ENCODE peak calls at places on chromosomes 16 and 17, in five cellular contexts. X is activated CD4-positive, alpha-beta T cell treated with anti-CD3 and anti-CD28 coated beads for 36 hours; Y is cardiac muscle cell; V is sciatic nerve; F is adrenal gland. H is an unnamed sample.

GRCh38 chr17:41683441-41684007 is 5.2 kb upstream of the EIF1 start:
- DNase-seq in X (no peak), Y (no peak), V (no peak), F (no peak), H (no peak)

GRCh38 chr17:6761817-6762216 is 6.0 kb downstream of the XAF1 start:
- DNase-seq in X (no peak), Y (no peak), V (no peak), F (no peak), H (no peak)

GRCh38 chr17:1179635-1180433 is at the start of gene ABR:
- DNase-seq in X (peak), Y (peak), V (peak), F (no peak), H (peak)

GRCh38 chr16:56732366-56732765 is 2.4 kb downstream of the NUP93 start:
- DNase-seq in X (peak), Y (no peak), V (no peak), F (no peak), H (no peak)

GRCh38 chr17:73906896-73907600 is 262.8 kb upstream of the SDK2 start:
- DNase-seq in X (no peak), Y (no peak), V (no peak), F (no peak), H (no peak)

GRCh38 chr16:2828876-2829430 is 1.1 kb upstream of the ZG16B start:
- DNase-seq in X (no peak), Y (no peak), V (no peak), F (no peak), H (no peak)

GRCh38 chr16:88854306-88855111 is 2.2 kb downstream of the GALNS start:
- DNase-seq in X (peak), Y (no peak), V (no peak), F (no peak), H (peak)

GRCh38 chr17:2137342-2138098 is 82.6 kb downstream of the HIC1 start:
- DNase-seq in X (no peak), Y (no peak), V (no peak), F (peak), H (no peak)

GRCh38 chr17:40707720-40708119 is 4.2 kb upstream of the KRT24 start:
- DNase-seq in X (no peak), Y (no peak), V (peak), F (peak), H (no peak)

GRCh38 chr17:17685775-17686291 is 4.6 kb downstream of the RAI1 start:
- DNase-seq in X (peak), Y (no peak), V (no peak), F (peak), H (no peak)

GRCh38 chr16:84749815-84750214 is 50.0 kb downstream of the USP10 start:
- DNase-seq in X (no peak), Y (no peak), V (no peak), F (no peak), H (no peak)

GRCh38 chr17:45005700-45006099 is 37.6 kb upstream of the C1QL1 start:
- DNase-seq in X (no peak), Y (no peak), V (no peak), F (no peak), H (no peak)

GRCh38 chr17:67481808-67482207 is 104.7 kb downstream of the PITPNC1 start:
- DNase-seq in X (no peak), Y (no peak), V (no peak), F (no peak), H (no peak)

GRCh38 chr17:77404812-77405581 is 264.2 kb downstream of the SEC14L1 start:
- DNase-seq in X (peak), Y (no peak), V (no peak), F (peak), H (peak)

GRCh38 chr16:27109666-27110523 is 43.2 kb downstream of the C16orf82 start:
- DNase-seq in X (peak), Y (peak), V (peak), F (peak), H (peak)

GRCh38 chr17:46950997-46951621 is 27.9 kb downstream of the RPRML start:
- DNase-seq in X (no peak), Y (no peak), V (no peak), F (no peak), H (no peak)

GRCh38 chr17:15414502-15415348 is 52.7 kb downstream of the CDRT4 start:
- DNase-seq in X (no peak), Y (peak), V (no peak), F (no peak), H (no peak)

H was measured in natural killer cell treated with Interleukin-12 subunit alpha and Interleukin-12 subunit beta and Interleukin-15 and Interleukin-18, amount 100 ng/mL, for 72 hours.